ENCODE peak calls at places on chromosomes 7 and 10, in five cellular contexts. C is cardiac muscle cell, B is fibroblast of lung, M is mammary epithelial cell, L is spleen. R is an unnamed sample.
A peak's percentile ranks its signal among the peaks of the same experiment; 100 is the strongest.

GRCh38 chr7:50369408-50370026 is 65.0 kb downstream of the IKZF1 start:
- DNase-seq in M (peak; percentile 3), C (peak; percentile 43), B (peak; percentile 1), L (no peak), R (no peak)

GRCh38 chr10:132962623-132963429 is 20.5 kb upstream of the CFAP46 start:
- DNase-seq in B (peak; percentile 30), L (no peak), M (no peak), C (no peak), R (no peak)

GRCh38 chr7:95317546-95317945 is 6.8 kb downstream of the PON1 start:
- DNase-seq in C (no peak), M (no peak), L (no peak), B (no peak), R (no peak)

GRCh38 chr7:145398758-145399157 is 562.9 kb upstream of the TPK1 start:
- DNase-seq in C (no peak), M (no peak), L (no peak), B (peak; percentile 86), R (no peak)

GRCh38 chr10:11854301-11854700 is 31.1 kb downstream of the PROSER2 start:
- DNase-seq in B (no peak), C (no peak), L (no peak), M (no peak), R (no peak)

GRCh38 chr7:25557930-25558329 is 329.6 kb upstream of the NPVF start:
- DNase-seq in M (no peak), B (no peak), L (no peak), C (no peak), R (no peak)

GRCh38 chr7:27117687-27118491 is 12.7 kb downstream of the HOXA4 start:
- DNase-seq in B (peak; percentile 89), M (peak; percentile 39), C (no peak), L (no peak), R (no peak)

GRCh38 chr7:3073763-3074460 is 30.2 kb upstream of the CARD11 start:
- DNase-seq in B (no peak), C (no peak), L (no peak), M (peak; percentile 26), R (no peak)

GRCh38 chr7:36760856-36761762 is 36.8 kb upstream of the AOAH start:
- DNase-seq in L (no peak), C (no peak), B (no peak), M (no peak), R (no peak)

GRCh38 chr10:48231178-48231577 is 43.3 kb downstream of the FRMPD2 start:
- DNase-seq in M (peak; percentile 25), L (no peak), B (no peak), C (no peak), R (no peak)

GRCh38 chr7:43248553-43248952 is 136.1 kb downstream of the HECW1 start:
- DNase-seq in L (no peak), B (no peak), C (no peak), M (no peak), R (no peak)

GRCh38 chr7:17584822-17585221 is 286.4 kb downstream of the AHR start:
- DNase-seq in B (peak; percentile 72), L (no peak), M (peak; percentile 75), C (no peak), R (no peak)

GRCh38 chr10:19993714-19994343 is 177.6 kb downstream of the PLXDC2 start:
- DNase-seq in C (no peak), L (no peak), B (peak; percentile 81), M (peak; percentile 23), R (no peak)

GRCh38 chr7:99949645-99950228 is 20.3 kb upstream of the GJC3 start:
- DNase-seq in L (no peak), M (no peak), C (no peak), B (peak; percentile 24), R (no peak)

GRCh38 chr7:116305485-116306408 is 95.4 kb downstream of the TES start:
- DNase-seq in M (peak; percentile 42), B (peak; percentile 64), C (no peak), L (no peak), R (no peak)

GRCh38 chr10:18658301-18658991 is 785 bp upstream of the ARL5B start:
- DNase-seq in M (peak; percentile 39), C (no peak), L (peak; percentile 84), B (peak; percentile 62), R (no peak)

GRCh38 chr7:140542226-140542625 is 62.9 kb upstream of the MKRN1 start:
- DNase-seq in M (no peak), B (peak; percentile 71), C (no peak), L (peak; percentile 54), R (no peak)

GRCh38 chr7:26200113-26200443 is 468 bp downstream of the HNRNPA2B1 start:
- DNase-seq in L (peak; percentile 93), M (peak; percentile 46), B (no peak), C (peak; percentile 70), R (peak; percentile 59)

GRCh38 chr7:111025013-111025412 is 65.9 kb upstream of the LRRN3 start:
- DNase-seq in M (no peak), B (no peak), L (no peak), C (no peak), R (no peak)

GRCh38 chr10:121049923-121050322 is 198.8 kb downstream of the WDR11 start:
- DNase-seq in M (no peak), L (no peak), C (no peak), B (no peak), R (no peak)

GRCh38 chr7:79386688-79387422 is 66.6 kb downstream of the MAGI2 start:
- DNase-seq in C (no peak), B (peak; percentile 80), L (no peak), M (no peak), R (no peak)

GRCh38 chr7:155405399-155406318 is 52.3 kb upstream of the EN2 start:
- DNase-seq in C (peak; percentile 7), M (no peak), B (no peak), L (no peak), R (no peak)
- TF ChIP-seq CTCF in C (no peak), M (no peak), B (no peak), L (no peak), R (peak; percentile 13)

DNA sequence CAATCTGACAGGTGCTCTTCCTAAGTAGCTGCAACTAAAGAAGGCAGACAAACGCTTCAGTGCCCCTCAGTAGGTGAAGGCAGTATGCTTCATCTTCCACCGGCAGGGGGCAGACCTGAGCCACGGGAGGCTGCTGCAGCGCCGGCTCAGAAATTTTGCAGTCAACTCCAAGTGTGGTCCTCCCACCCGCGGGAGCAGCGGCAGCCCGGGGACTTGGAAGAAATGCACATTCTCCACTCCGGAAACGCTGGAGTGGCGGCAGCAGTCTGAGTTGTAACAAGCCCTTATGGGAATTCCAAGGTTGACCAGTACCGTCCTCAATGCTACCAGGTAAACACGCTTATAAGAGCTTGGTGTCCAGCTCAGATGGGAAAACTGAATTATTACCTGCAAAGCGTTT is 3.4 kb downstream of the IGFBP3 start:
- DNase-seq in C (peak; percentile 86), B (peak; percentile 64), M (peak; percentile 35), L (peak; percentile 91), R (peak; percentile 95)
- TF ChIP-seq CTCF in C (peak; percentile 95), B (peak; percentile 91), M (peak; percentile 95), L (peak; percentile 41), R (peak; percentile 98)

GRCh38 chr10:69348824-69349541 is 67.7 kb downstream of the TACR2 start:
- DNase-seq in L (no peak), M (peak; percentile 97), B (peak; percentile 97), C (no peak), R (no peak)
- TF ChIP-seq CTCF in L (no peak), M (no peak), B (no peak), C (no peak), R (no peak)

DNA sequence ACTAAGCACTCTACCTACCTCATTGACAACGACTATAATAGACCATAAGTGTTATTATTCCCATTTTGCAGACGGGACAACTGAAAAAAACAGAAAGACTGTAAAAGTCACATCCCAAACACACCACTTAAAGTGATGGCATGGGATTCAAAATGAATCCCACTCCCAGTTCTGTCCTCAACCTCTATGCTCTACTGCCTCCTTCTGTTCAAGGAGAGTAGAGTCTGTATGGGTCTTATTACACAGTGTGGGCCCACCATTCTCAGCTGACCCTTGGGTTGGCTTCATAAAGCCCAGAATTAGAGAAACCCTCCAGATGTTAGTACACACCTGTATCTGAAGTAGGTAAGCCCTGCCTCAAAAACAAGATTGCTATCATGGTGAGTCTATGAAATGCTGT is 102.2 kb downstream of the GRM8 start:
- DNase-seq in L (no peak), B (no peak), C (no peak), M (no peak), R (no peak)
- TF ChIP-seq CTCF in L (no peak), B (no peak), C (no peak), M (no peak), R (no peak)

GRCh38 chr10:118827466-118828155 is 72.8 kb upstream of the CACUL1 start:
- DNase-seq in C (no peak), L (peak; percentile 21), M (no peak), B (no peak), R (no peak)
- TF ChIP-seq CTCF in C (peak; percentile 31), L (no peak), M (peak; percentile 34), B (peak; percentile 12), R (peak; percentile 45)

DNA sequence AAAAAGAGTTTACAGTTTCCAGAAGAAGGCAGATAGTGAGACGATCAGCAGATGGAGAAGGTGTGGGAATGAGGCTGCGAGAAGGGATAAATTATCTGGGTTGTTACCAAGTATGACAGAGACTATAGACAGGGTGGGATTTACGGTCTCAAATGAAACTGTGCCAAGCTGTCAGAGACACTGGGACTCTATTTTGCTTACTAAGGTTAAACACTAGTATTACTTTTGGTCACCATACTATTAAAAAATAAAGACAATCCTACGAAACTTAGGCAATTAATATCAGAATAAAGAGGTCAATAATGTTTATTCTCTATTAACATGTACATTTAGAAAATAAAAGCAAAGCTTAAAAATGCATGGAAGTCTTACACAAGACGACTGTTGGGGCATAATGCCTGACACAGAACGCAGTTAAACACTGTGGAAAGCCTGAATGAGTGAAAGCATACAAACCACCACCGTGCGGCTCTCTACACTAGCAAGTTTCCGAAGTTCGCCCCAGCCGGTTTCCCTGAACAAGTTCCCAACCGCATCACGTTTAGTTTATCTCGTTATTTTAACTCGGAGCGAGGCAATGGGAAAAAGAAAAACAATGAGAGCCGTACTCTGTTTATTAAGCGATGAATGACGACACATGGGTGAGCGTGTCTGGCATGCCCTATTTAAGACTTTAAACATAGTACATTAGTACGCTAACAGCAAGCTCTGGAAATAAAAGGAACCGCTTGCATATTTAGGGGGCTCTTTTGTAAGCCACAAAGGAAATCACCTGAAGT is 911 bp upstream of the CC2D2B start:
- DNase-seq in L (peak; percentile 76), M (peak; percentile 56), B (peak; percentile 74), C (peak; percentile 74), R (peak; percentile 25)
- TF ChIP-seq CTCF in L (no peak), M (peak; percentile 34), B (peak; percentile 16), C (peak; percentile 30), R (no peak)

GRCh38 chr10:46030091-46030937 is at the start of gene NCOA4:
- DNase-seq in B (peak; percentile 99), M (peak; percentile 94), L (peak; percentile 99), C (peak; percentile 99), R (peak; percentile 91)
- TF ChIP-seq CTCF in B (peak; percentile 75), M (peak; percentile 81), L (peak; percentile 93), C (peak; percentile 80), R (peak; percentile 71)

R was measured in neural crest cell.